ENCODE peak calls at places on chromosomes 6 and 20, in seven cellular contexts. O is aorta, K is colonic mucosa, D is lung, X is right cardiac atrium, L is cardiac muscle cell, E is small intestine. Q is an unnamed sample.

GRCh38 chr6:139763468-139764214 is 389.2 kb upstream of the CITED2 start:
- DNase-seq in X (no peak), K (no peak), O (no peak), D (no peak), L (no peak), E (no peak), Q (no peak)

GRCh38 chr20:3239867-3240775 is 1.1 kb upstream of the SLC4A11 start:
- DNase-seq in K (no peak), X (no peak), O (no peak), L (no peak), D (no peak), E (peak), Q (no peak)

GRCh38 chr6:35903679-35904078 is 17.2 kb downstream of the SRPK1 start:
- DNase-seq in L (no peak), X (no peak), O (no peak), E (no peak), K (no peak), D (no peak), Q (no peak)

GRCh38 chr6:169173532-169174268 is 79.9 kb downstream of the THBS2 start:
- DNase-seq in L (no peak), D (peak), O (no peak), X (no peak), E (no peak), K (no peak), Q (no peak)

GRCh38 chr6:33118525-33119123 is 42.8 kb downstream of the HLA-DPB1 start:
- DNase-seq in L (peak), K (no peak), D (no peak), X (no peak), O (no peak), E (peak), Q (peak)

GRCh38 chr6:67854098-67854497 is 781.0 kb upstream of the ADGRB3 start:
- DNase-seq in E (no peak), K (no peak), D (no peak), O (no peak), L (no peak), X (no peak), Q (no peak)

GRCh38 chr20:18032977-18033892 is 24.5 kb downstream of the OVOL2 start:
- DNase-seq in L (no peak), E (peak), K (peak), X (no peak), O (no peak), D (no peak), Q (no peak)

GRCh38 chr20:19628570-19629134 is 129.4 kb upstream of the RIN2 start:
- DNase-seq in E (peak), D (peak), K (peak), X (no peak), L (peak), O (no peak), Q (peak)

GRCh38 chr6:28923318-28924102 is at the start of gene TRIM27:
- DNase-seq in K (peak), O (peak), L (peak), D (peak), X (peak), E (peak), Q (peak)

GRCh38 chr6:159212881-159213280 is 43.7 kb downstream of the FNDC1 start:
- DNase-seq in E (no peak), X (no peak), L (no peak), O (no peak), D (no peak), K (no peak), Q (no peak)

GRCh38 chr6:7912024-7912423 is 1.4 kb upstream of the TXNDC5 start:
- DNase-seq in D (no peak), X (peak), E (no peak), L (no peak), K (no peak), O (peak), Q (no peak)

GRCh38 chr6:36364669-36365479 is 22.6 kb downstream of the ETV7 start:
- DNase-seq in K (no peak), E (peak), D (no peak), O (peak), L (no peak), X (no peak), Q (no peak)

DNA sequence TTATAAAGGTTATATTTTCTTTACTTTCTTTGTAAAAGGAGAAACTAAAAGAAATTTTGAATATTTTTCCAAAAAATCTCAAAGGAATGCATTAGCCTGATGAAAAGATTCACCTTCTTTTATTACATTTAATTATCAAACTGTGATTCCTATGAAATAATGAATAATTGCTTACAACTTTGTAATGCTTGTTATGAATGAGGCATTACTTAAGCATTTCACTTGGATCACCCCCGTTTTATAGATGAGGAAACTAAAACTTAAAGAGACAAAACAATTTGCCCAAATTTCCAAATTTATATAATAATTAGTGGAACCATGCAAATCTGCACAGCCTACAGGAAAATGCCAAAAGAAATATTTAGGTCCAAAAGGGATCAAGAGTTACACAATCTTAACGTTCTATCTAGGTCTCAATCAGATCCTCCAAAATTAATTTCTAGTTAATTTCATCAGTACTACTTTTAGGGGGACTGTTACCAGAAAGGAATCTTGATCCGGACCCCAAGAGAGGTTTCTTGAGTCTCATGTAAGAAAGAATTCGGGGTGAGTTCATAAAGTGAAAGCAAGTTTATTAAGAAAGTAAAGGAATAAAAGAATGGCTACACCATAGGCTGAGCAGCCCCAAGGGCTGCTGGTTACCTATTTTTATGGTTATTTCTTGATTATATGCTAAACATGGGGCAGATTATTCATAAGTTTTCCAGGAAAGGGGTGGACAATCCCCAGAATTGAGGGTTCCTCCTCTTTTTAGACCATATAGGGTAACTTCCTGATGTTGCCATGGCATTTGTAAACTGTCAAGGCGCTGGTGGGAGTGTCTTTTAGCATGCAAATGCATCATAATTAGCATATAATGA is 288.0 kb downstream of the ADGB start:
- DNase-seq in D (no peak), K (no peak), E (no peak), L (no peak), O (no peak), X (no peak), Q (no peak)
- H3K27ac ChIP-seq in D (no peak), K (no peak), E (no peak), L (no peak), O (no peak), X (no peak), Q (no peak)

DNA sequence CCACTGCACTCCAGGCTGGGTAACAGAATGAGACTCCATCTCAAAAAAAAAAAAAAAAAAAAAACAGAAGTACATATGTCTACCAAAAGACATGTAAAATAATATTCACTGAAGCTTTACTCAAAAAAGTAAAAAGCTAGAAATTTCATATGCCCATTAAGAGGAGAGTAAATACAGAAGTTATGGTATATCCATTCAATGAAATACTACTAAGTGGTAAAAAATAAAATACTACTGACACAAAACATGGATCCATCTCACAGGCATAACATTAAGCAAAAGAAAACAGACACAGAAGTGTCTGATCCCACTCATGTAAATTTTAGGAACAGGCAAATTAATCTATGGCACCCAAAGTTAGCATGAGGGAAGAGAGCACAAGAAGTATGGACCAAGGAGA is 52.6 kb downstream of the TASP1 start:
- DNase-seq in X (no peak), E (no peak), D (no peak), O (no peak), L (no peak), K (no peak), Q (no peak)
- H3K27ac ChIP-seq in X (no peak), E (no peak), D (no peak), O (no peak), L (no peak), K (no peak), Q (no peak)

DNA sequence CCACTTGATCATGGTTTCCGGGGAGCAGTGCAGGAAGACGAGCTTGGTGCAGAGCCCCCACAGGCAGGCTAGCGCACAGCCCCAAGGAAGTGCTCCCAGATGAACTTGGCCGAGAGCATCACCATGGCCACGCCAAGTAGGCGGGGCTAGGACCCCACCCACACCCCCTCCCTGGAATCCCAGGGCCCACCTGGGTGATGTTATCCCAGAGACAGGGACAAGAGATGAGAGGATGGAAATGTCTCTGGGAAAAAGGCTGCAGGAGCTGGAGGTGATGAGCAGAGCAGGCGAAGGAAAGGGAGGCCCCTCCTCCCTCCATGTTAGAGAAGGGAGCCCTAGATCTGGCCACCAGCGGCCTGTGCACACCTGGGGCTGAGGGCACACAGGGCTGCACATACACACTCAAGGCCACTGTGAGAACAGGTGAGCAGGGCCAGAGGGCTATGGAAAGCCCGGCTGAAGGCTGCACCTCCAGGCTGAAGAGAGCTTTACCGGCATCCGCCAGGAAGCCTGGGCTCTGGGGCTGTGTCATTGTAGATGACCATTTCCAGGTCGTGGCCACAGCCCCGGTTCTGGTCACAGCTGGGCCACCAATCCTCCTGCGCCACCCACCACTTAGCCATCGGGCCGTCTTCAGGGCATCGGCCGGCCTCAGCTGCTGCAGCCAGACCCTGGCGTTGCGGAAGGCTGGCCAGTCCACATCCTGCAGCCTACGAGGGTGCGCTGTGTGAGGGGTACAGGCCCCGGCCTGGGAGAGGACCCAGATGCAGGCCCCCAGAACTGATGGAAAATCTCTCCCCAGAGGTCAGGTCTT is 24.9 kb downstream of the NPEPL1 start:
- DNase-seq in E (no peak), L (no peak), D (peak), K (peak), O (peak), X (no peak), Q (no peak)
- H3K27ac ChIP-seq in E (no peak), L (no peak), D (no peak), K (no peak), O (no peak), X (no peak), Q (no peak)

DNA sequence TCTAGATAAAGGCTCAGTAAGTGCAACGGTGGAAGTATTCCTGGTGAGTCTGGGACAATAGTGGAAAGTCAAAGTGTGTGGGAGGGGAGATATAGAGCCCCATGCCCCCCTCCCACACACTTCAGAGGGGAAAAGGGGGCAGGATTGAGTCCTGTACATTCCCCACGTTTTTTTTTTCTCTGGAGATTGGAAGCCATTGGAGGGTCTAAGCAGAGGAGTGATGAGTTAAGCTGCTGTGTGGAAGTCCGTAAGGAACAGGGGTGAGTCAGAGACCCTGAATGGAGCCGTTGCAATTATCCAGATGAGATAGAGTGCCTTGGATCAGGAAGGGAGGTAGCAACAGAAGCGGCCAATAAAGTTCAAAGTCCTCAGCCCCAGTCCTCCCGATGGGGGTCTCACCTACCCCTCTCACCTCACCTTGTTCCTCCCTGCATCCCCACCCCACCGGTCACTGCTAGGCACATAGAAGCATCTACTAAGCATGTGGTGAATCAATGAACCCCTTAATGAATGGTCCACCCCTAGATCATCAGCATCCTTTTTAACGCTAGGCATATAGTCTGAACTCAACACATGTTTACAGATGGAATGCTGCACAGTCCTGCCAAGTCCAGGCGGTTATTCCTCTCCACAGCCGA is 684 bp upstream of the SLC9A8 start:
- DNase-seq in K (no peak), O (no peak), X (no peak), D (no peak), E (no peak), L (no peak), Q (no peak)
- H3K27ac ChIP-seq in K (peak), O (no peak), X (peak), D (peak), E (peak), L (peak), Q (peak)

DNA sequence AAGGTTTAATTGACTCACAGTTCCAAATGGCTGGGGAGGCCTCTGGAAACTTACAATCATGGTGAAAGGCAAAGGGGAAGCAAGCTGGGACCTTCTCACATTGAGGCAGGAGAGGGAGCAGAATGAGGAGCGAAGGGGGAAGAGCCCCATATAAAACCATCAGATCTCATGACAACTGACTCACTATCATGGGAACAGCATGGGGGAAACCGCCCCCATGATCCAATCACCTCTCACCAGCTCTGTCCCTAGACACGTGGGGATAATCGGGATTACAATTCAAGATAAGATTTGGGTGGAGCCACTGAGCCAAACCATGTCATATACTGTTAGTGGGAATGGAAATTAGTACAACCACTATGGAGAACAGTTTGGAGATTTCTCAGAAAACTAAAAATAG is 163.7 kb downstream of the MANEA start:
- DNase-seq in E (no peak), O (no peak), L (no peak), X (no peak), K (no peak), D (no peak), Q (no peak)
- H3K27ac ChIP-seq in E (no peak), O (no peak), L (no peak), X (no peak), K (no peak), D (no peak), Q (no peak)

Q was measured in AG04450.